ENCODE peak calls at places on chromosomes 4 and X, in ten cellular contexts. C is stimulated activated CD4-positive, alpha-beta T cell treated with anti-CD3 and anti-CD28 coated beads, Interleukin-12 subunit alpha, Interleukin-12 subunit beta, amount 100 ng/mL, for 48 hours; A is NCI-H1930; X is immature natural killer cell; T is NCI-H1092; O is RPMI7951; N is choroid plexus epithelial cell; Z is stimulated activated CD8-positive, alpha-beta memory T cell treated with anti-CD3 and anti-CD28 coated beads, Interleukin-12 subunit alpha, Interleukin-12 subunit beta, amount 100 ng/mL, for 1 hour; L is fibroblast of lung; Y is NCI-H1694 treated with DMSO at 0.1 percent for 48 hours. W is an unnamed sample.

GRCh38 chr4:140286503-140286902 is 86.9 kb upstream of the SCOC start:
- DNase-seq in C (no peak), A (no peak), X (no peak), T (no peak), O (no peak), N (no peak), Z (no peak), L (no peak), Y (peak; percentile 83), W (no peak)

GRCh38 chr4:168634276-168634802 is 137.5 kb downstream of the PALLD start:
- DNase-seq in C (no peak), A (no peak), X (peak; percentile 36), T (no peak), O (peak; percentile 98), N (peak; percentile 96), Z (no peak), L (peak; percentile 99), Y (no peak), W (no peak)

GRCh38 chr4:61543976-61544375 is 343.9 kb downstream of the ADGRL3 start:
- DNase-seq in C (no peak), A (no peak), X (no peak), T (no peak), O (no peak), N (peak; percentile 30), Z (no peak), L (no peak), Y (no peak), W (no peak)

GRCh38 chr4:118850813-118851173 is 14.9 kb upstream of the SEC24D start:
- DNase-seq in C (no peak), A (no peak), X (no peak), T (no peak), O (no peak), N (no peak), Z (no peak), L (no peak), Y (no peak), W (no peak)

GRCh38 chrX:134782796-134783195 is 124.5 kb upstream of the PLAC1 start:
- DNase-seq in C (peak; percentile 14), A (no peak), X (peak; percentile 18), T (peak; percentile 6), O (peak; percentile 14), N (peak; percentile 68), Z (no peak), L (peak; percentile 20), Y (peak; percentile 18), W (no peak)

GRCh38 chr4:55866290-55866907 is 13.0 kb downstream of the EXOC1 start:
- DNase-seq in C (no peak), A (no peak), X (no peak), T (no peak), O (peak; percentile 88), N (peak; percentile 97), Z (no peak), L (peak; percentile 96), Y (no peak), W (no peak)

GRCh38 chrX:73447311-73447794 is 500 bp downstream of the CDX4 start:
- DNase-seq in C (no peak), A (no peak), X (no peak), T (no peak), O (no peak), N (no peak), Z (no peak), L (no peak), Y (no peak), W (no peak)

GRCh38 chr4:104475652-104476051 is 19.0 kb downstream of the CXXC4 start:
- DNase-seq in C (no peak), A (no peak), X (no peak), T (no peak), O (no peak), N (no peak), Z (no peak), L (no peak), Y (no peak), W (no peak)